ENCODE peak calls at places on chromosomes 1 and 21, in five cellular contexts. One of them, this sample, is unnamed.

GRCh38 chr1:5926686-5927435 is 65.4 kb downstream of the NPHP4 start:
- DNase-seq in AG10803: no peak
- DNase-seq in left ventricle myocardium inferior: no peak
- DNase-seq in PC-3: no peak
- DNase-seq in heart left ventricle: no peak
- DNase-seq in this sample: no peak

GRCh38 chr1:234474375-234474774 is 4.6 kb downstream of the TARBP1 start:
- DNase-seq in AG10803: no peak
- DNase-seq in PC-3: no peak
- DNase-seq in heart left ventricle: no peak
- DNase-seq in left ventricle myocardium inferior: no peak
- DNase-seq in this sample: no peak

GRCh38 chr21:34141373-34141772 is 68.0 kb downstream of the MRPS6 start:
- DNase-seq in AG10803: no peak
- DNase-seq in heart left ventricle: no peak
- DNase-seq in left ventricle myocardium inferior: no peak
- DNase-seq in PC-3: no peak
- DNase-seq in this sample: no peak

GRCh38 chr21:28358702-28359101 is 634.0 kb downstream of the LTN1 start:
- DNase-seq in PC-3: no peak
- DNase-seq in AG10803: no peak
- DNase-seq in heart left ventricle: no peak
- DNase-seq in left ventricle myocardium inferior: no peak
- DNase-seq in this sample: no peak

GRCh38 chr1:89687254-89687653 is 54.3 kb downstream of the LRRC8C start:
- DNase-seq in AG10803: no peak
- DNase-seq in heart left ventricle: no peak
- DNase-seq in PC-3: no peak
- DNase-seq in left ventricle myocardium inferior: no peak
- DNase-seq in this sample: peak

GRCh38 chr1:177131723-177132122 is 32.8 kb downstream of the ASTN1 start:
- DNase-seq in AG10803: no peak
- DNase-seq in left ventricle myocardium inferior: no peak
- DNase-seq in heart left ventricle: no peak
- DNase-seq in PC-3: no peak
- DNase-seq in this sample: no peak

GRCh38 chr1:145999321-146000024 is 3.1 kb upstream of the TXNIP start:
- DNase-seq in PC-3: peak
- DNase-seq in AG10803: no peak
- DNase-seq in left ventricle myocardium inferior: no peak
- DNase-seq in heart left ventricle: peak
- DNase-seq in this sample: no peak

GRCh38 chr1:244969355-244970235 is 105.3 kb upstream of the HNRNPU start:
- DNase-seq in AG10803: peak
- DNase-seq in heart left ventricle: peak
- DNase-seq in PC-3: peak
- DNase-seq in left ventricle myocardium inferior: peak
- DNase-seq in this sample: no peak

GRCh38 chr1:39159224-39160036 is 45.1 kb upstream of the MACF1 start:
- DNase-seq in AG10803: peak
- DNase-seq in heart left ventricle: no peak
- DNase-seq in left ventricle myocardium inferior: no peak
- DNase-seq in PC-3: peak
- DNase-seq in this sample: no peak

GRCh38 chr1:159465191-159465603 is 25.7 kb downstream of the OR10J1 start:
- DNase-seq in PC-3: no peak
- DNase-seq in left ventricle myocardium inferior: no peak
- DNase-seq in AG10803: no peak
- DNase-seq in heart left ventricle: no peak
- DNase-seq in this sample: no peak

GRCh38 chr1:233240839-233241682 is 54.5 kb downstream of the PCNX2 start:
- DNase-seq in AG10803: peak
- DNase-seq in left ventricle myocardium inferior: peak
- DNase-seq in heart left ventricle: peak
- DNase-seq in PC-3: peak
- DNase-seq in this sample: no peak

GRCh38 chr1:27563407-27564263 is 40.3 kb downstream of the AHDC1 start:
- DNase-seq in PC-3: peak
- DNase-seq in left ventricle myocardium inferior: peak
- DNase-seq in AG10803: peak
- DNase-seq in heart left ventricle: peak
- DNase-seq in this sample: no peak

GRCh38 chr21:27372381-27372780 is 405.5 kb upstream of the ADAMTS5 start:
- DNase-seq in PC-3: no peak
- DNase-seq in left ventricle myocardium inferior: no peak
- DNase-seq in heart left ventricle: no peak
- DNase-seq in AG10803: no peak
- DNase-seq in this sample: no peak

GRCh38 chr1:219119839-219120238 is 53.8 kb upstream of the LYPLAL1 start:
- DNase-seq in PC-3: no peak
- DNase-seq in heart left ventricle: no peak
- DNase-seq in AG10803: peak
- DNase-seq in left ventricle myocardium inferior: no peak
- DNase-seq in this sample: no peak

GRCh38 chr21:46050651-46051378 is 47.1 kb upstream of the COL6A2 start:
- DNase-seq in left ventricle myocardium inferior: no peak
- DNase-seq in AG10803: no peak
- DNase-seq in PC-3: no peak
- DNase-seq in heart left ventricle: no peak
- DNase-seq in this sample: no peak

DNA sequence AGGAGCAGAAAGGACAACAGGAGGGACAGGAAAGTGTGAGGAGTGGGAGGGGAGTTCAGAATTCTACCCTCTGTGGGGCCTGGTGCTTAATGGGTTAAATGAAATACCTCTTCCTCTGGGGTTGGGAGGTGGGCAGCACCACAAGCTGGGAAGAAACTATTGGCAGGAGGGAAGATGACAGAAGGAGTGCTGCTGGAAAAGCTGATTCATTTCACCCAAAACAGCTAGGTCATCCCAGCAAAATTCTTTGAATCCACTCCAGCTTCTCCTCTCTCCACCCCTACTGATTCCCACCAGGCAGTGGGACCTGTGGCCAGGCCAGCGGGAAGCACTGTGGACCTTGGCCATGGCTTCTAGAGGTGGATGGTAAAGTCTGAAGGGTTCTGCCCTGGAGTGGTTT is 12.8 kb downstream of the BCAN start:
- DNase-seq in AG10803: no peak
- DNase-seq in PC-3: no peak
- DNase-seq in heart left ventricle: no peak
- DNase-seq in left ventricle myocardium inferior: no peak
- DNase-seq in this sample: no peak
- H3K4me3 ChIP-seq in AG10803: no peak
- H3K4me3 ChIP-seq in PC-3: no peak
- H3K4me3 ChIP-seq in heart left ventricle: no peak
- H3K4me3 ChIP-seq in left ventricle myocardium inferior: no peak
- H3K4me3 ChIP-seq in this sample: no peak

DNA sequence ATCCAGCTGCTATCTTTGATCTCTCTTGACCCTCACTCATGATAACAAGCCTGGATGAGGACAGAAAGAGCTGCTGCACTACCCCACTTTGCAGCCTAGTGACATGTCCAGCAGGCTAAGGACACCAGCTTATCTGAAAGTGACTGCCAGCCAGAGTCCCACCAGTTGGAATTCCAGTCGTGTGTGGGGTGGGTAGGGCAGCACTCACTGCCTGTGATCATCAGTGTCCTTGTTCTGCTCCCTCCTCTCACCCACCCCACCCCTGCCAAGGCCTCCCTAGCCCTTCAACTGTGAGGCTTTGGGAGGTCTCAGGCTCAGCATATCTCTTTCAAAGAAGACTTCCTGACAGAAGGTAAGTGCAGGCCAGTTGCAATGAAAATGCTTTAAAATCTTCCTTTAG is 15.5 kb upstream of the NMNAT2 start:
- DNase-seq in heart left ventricle: no peak
- DNase-seq in left ventricle myocardium inferior: no peak
- DNase-seq in AG10803: no peak
- DNase-seq in PC-3: no peak
- DNase-seq in this sample: no peak
- TF ChIP-seq CTCF in heart left ventricle: no peak
- TF ChIP-seq CTCF in left ventricle myocardium inferior: no peak
- TF ChIP-seq CTCF in AG10803: no peak
- TF ChIP-seq CTCF in PC-3: no peak
- TF ChIP-seq CTCF in this sample: no peak

DNA sequence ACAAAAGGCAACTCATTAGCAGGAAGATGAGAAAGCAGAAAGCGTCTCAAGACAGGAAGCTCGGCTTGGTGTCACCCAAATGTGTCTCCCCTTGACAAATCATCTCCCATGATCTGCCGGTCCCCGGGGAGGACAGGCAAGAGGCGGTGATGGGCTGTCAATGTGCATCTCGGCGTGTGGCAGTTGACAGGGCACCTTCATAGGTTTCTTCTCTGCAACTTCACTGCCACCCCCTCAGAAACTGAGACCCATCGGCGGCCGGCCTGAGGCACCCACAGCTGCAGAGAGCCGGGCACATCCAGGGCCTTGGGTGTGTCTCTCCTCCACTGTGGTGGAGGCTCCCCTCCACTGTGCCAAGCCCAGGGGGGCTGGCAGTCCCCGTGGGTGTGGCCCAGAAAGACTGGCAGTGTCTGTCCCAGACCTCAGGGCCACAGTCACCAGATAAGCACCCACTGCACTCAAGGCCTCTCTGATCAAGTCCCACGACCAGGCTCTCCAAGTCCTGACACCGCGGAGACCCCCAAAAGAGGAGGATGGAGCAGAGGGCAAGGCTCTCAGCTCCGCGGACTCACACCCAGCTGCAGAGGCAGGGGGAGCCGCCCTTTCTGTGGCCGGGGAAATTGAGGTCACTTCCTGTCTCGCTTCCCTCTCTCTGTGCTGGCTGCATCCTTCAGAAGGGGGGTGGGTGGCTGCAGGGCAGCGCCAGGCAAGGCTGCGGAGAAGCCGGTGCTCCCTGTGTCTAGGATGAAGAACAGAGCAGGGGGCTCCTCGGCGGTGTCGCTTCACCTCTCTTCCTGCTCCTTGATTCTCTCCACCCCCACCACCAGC is 39.6 kb upstream of the LBR start:
- DNase-seq in AG10803: no peak
- DNase-seq in PC-3: no peak
- DNase-seq in left ventricle myocardium inferior: peak
- DNase-seq in heart left ventricle: peak
- DNase-seq in this sample: no peak
- H3K4me3 ChIP-seq in AG10803: no peak
- H3K4me3 ChIP-seq in PC-3: no peak
- H3K4me3 ChIP-seq in left ventricle myocardium inferior: peak
- H3K4me3 ChIP-seq in heart left ventricle: peak
- H3K4me3 ChIP-seq in this sample: no peak

GRCh38 chr1:110148961-110149360 is 1.3 kb upstream of the SLC6A17 start:
- DNase-seq in AG10803: no peak
- DNase-seq in left ventricle myocardium inferior: no peak
- DNase-seq in PC-3: peak
- DNase-seq in heart left ventricle: no peak
- DNase-seq in this sample: no peak
- TF ChIP-seq CTCF in AG10803: peak
- TF ChIP-seq CTCF in left ventricle myocardium inferior: peak
- TF ChIP-seq CTCF in PC-3: peak
- TF ChIP-seq CTCF in heart left ventricle: no peak
- TF ChIP-seq CTCF in this sample: peak

DNA sequence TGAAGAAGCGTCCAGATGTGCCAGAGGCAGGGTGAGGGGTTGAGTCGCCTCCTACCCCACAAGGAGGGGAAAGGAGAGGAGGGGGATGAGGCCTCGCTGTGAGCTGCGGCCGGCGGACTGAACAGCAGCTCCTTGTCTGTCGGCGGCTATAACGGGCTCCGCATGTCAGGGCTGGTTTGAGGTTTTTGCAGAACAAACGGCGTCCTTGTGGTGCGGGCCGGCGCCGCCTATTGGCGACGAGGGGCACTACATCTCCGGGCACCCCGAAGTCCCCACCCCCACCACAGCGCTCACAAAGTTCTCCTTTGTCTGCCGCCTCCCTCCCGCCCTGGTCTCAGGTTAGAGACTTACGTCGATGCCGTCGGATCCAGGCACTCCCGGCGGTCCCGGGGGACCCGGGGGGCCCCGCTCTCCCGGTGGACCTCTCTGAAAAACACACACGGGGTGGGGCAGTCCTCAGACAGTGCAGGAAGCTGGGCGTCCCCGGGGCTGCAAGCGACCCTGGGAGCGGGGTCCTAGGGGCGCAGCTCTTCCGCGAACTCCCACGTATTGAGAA is 1.8 kb downstream of the COL9A2 start:
- DNase-seq in heart left ventricle: peak
- DNase-seq in left ventricle myocardium inferior: peak
- DNase-seq in PC-3: peak
- DNase-seq in AG10803: peak
- DNase-seq in this sample: peak
- H3K4me3 ChIP-seq in heart left ventricle: peak
- H3K4me3 ChIP-seq in left ventricle myocardium inferior: peak
- H3K4me3 ChIP-seq in PC-3: no peak
- H3K4me3 ChIP-seq in AG10803: peak
- H3K4me3 ChIP-seq in this sample: peak

GRCh38 chr1:154856049-154856448 is 14.0 kb downstream of the KCNN3 start:
- DNase-seq in left ventricle myocardium inferior: no peak
- DNase-seq in AG10803: no peak
- DNase-seq in PC-3: no peak
- DNase-seq in heart left ventricle: no peak
- DNase-seq in this sample: no peak
- TF ChIP-seq CTCF in left ventricle myocardium inferior: no peak
- TF ChIP-seq CTCF in AG10803: no peak
- TF ChIP-seq CTCF in PC-3: no peak
- TF ChIP-seq CTCF in heart left ventricle: no peak
- TF ChIP-seq CTCF in this sample: no peak

DNA sequence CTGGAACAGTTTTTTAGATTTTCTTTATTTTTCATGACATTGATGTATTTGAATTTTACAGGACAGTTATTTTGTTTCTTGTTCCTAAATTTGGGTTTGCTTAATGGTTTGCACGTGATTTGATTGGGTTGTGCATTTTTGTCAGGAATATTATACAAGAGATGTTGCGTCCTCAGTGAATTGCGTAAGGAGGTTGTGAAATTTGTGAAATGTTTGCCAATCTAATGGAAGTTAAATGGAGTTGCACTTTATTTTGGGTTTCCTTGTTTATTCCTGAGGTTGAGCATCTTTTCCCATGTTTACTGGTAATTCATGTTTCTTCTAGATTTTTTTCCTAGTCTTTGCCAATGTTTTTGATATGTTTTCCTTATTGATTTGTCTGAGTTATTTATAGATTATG is 19.9 kb downstream of the ZNF648 start:
- DNase-seq in left ventricle myocardium inferior: no peak
- DNase-seq in heart left ventricle: no peak
- DNase-seq in PC-3: no peak
- DNase-seq in AG10803: peak
- DNase-seq in this sample: no peak
- H3K4me3 ChIP-seq in left ventricle myocardium inferior: no peak
- H3K4me3 ChIP-seq in heart left ventricle: no peak
- H3K4me3 ChIP-seq in PC-3: no peak
- H3K4me3 ChIP-seq in AG10803: no peak
- H3K4me3 ChIP-seq in this sample: no peak